ENCODE peak calls at places on chromosomes 4 and X, in four cellular contexts. One of them, this sample, is unnamed.

GRCh38 chrX:69615779-69616519 is at the start of gene EDA:
- DNase-seq in naive thymus-derived CD4-positive, alpha-beta T cell: peak
- DNase-seq in choroid plexus epithelial cell: peak
- DNase-seq in body of pancreas: peak
- DNase-seq in this sample: peak

GRCh38 chr4:176376032-176376614 is 56.4 kb downstream of the SPCS3 start:
- DNase-seq in body of pancreas: no peak
- DNase-seq in choroid plexus epithelial cell: peak
- DNase-seq in naive thymus-derived CD4-positive, alpha-beta T cell: no peak
- DNase-seq in this sample: peak

GRCh38 chr4:80989921-80990544 is 40.5 kb upstream of the BMP3 start:
- DNase-seq in naive thymus-derived CD4-positive, alpha-beta T cell: peak
- DNase-seq in choroid plexus epithelial cell: peak
- DNase-seq in body of pancreas: no peak
- DNase-seq in this sample: peak

GRCh38 chr4:123547818-123548200 is 151.2 kb downstream of the SPRY1 start:
- DNase-seq in naive thymus-derived CD4-positive, alpha-beta T cell: no peak
- DNase-seq in choroid plexus epithelial cell: no peak
- DNase-seq in body of pancreas: no peak
- DNase-seq in this sample: no peak

GRCh38 chrX:130100180-130100579 is 10.1 kb downstream of the ELF4 start:
- DNase-seq in naive thymus-derived CD4-positive, alpha-beta T cell: no peak
- DNase-seq in choroid plexus epithelial cell: peak
- DNase-seq in body of pancreas: no peak
- DNase-seq in this sample: no peak

GRCh38 chr4:20529681-20530080 is 170.6 kb upstream of the PACRGL start:
- DNase-seq in body of pancreas: no peak
- DNase-seq in choroid plexus epithelial cell: no peak
- DNase-seq in naive thymus-derived CD4-positive, alpha-beta T cell: no peak
- DNase-seq in this sample: no peak

GRCh38 chr4:130808492-130808891 is 1712.5 kb downstream of the C4orf33 start:
- DNase-seq in naive thymus-derived CD4-positive, alpha-beta T cell: no peak
- DNase-seq in body of pancreas: no peak
- DNase-seq in choroid plexus epithelial cell: peak
- DNase-seq in this sample: peak

GRCh38 chr4:141851246-141851891 is 215.0 kb downstream of the IL15 start:
- DNase-seq in naive thymus-derived CD4-positive, alpha-beta T cell: no peak
- DNase-seq in body of pancreas: no peak
- DNase-seq in choroid plexus epithelial cell: peak
- DNase-seq in this sample: no peak

GRCh38 chr4:75289843-75290616 is 224.2 kb downstream of the RCHY1 start:
- DNase-seq in choroid plexus epithelial cell: no peak
- DNase-seq in naive thymus-derived CD4-positive, alpha-beta T cell: no peak
- DNase-seq in body of pancreas: peak
- DNase-seq in this sample: peak

GRCh38 chr4:108959497-108959896 is 196.6 kb upstream of the ETNPPL start:
- DNase-seq in naive thymus-derived CD4-positive, alpha-beta T cell: no peak
- DNase-seq in body of pancreas: no peak
- DNase-seq in choroid plexus epithelial cell: peak
- DNase-seq in this sample: no peak

GRCh38 chrX:41600266-41600665 is 88.5 kb upstream of the GPR34 start:
- DNase-seq in naive thymus-derived CD4-positive, alpha-beta T cell: no peak
- DNase-seq in choroid plexus epithelial cell: peak
- DNase-seq in body of pancreas: no peak
- DNase-seq in this sample: no peak

GRCh38 chrX:2583194-2584162 is 82.7 kb upstream of the DHRSX start:
- DNase-seq in body of pancreas: no peak
- DNase-seq in naive thymus-derived CD4-positive, alpha-beta T cell: no peak
- DNase-seq in choroid plexus epithelial cell: no peak
- DNase-seq in this sample: no peak

GRCh38 chr4:136106753-136107152 is 1425.5 kb downstream of the PCDH18 start:
- DNase-seq in body of pancreas: no peak
- DNase-seq in naive thymus-derived CD4-positive, alpha-beta T cell: no peak
- DNase-seq in choroid plexus epithelial cell: no peak
- DNase-seq in this sample: no peak

GRCh38 chrX:21675931-21676330 is 17.8 kb upstream of the KLHL34 start:
- DNase-seq in body of pancreas: no peak
- DNase-seq in naive thymus-derived CD4-positive, alpha-beta T cell: no peak
- DNase-seq in choroid plexus epithelial cell: no peak
- DNase-seq in this sample: no peak

GRCh38 chr4:169315530-169316306 is 45.0 kb upstream of the SH3RF1 start:
- DNase-seq in choroid plexus epithelial cell: peak
- DNase-seq in naive thymus-derived CD4-positive, alpha-beta T cell: no peak
- DNase-seq in body of pancreas: no peak
- DNase-seq in this sample: no peak

GRCh38 chr4:156971623-156972369 is at the start of gene PDGFC:
- DNase-seq in naive thymus-derived CD4-positive, alpha-beta T cell: peak
- DNase-seq in body of pancreas: peak
- DNase-seq in choroid plexus epithelial cell: peak
- DNase-seq in this sample: no peak

GRCh38 chr4:146477054-146477453 is 44.7 kb downstream of the SLC10A7 start:
- DNase-seq in choroid plexus epithelial cell: peak
- DNase-seq in body of pancreas: no peak
- DNase-seq in naive thymus-derived CD4-positive, alpha-beta T cell: no peak
- DNase-seq in this sample: no peak

GRCh38 chrX:132216283-132216682 is 3.0 kb downstream of the RAP2C start:
- DNase-seq in body of pancreas: no peak
- DNase-seq in choroid plexus epithelial cell: no peak
- DNase-seq in naive thymus-derived CD4-positive, alpha-beta T cell: no peak
- DNase-seq in this sample: no peak

GRCh38 chrX:38066934-38067333 is 60.6 kb downstream of the SYTL5 start:
- DNase-seq in body of pancreas: no peak
- DNase-seq in naive thymus-derived CD4-positive, alpha-beta T cell: no peak
- DNase-seq in choroid plexus epithelial cell: no peak
- DNase-seq in this sample: no peak

GRCh38 chr4:185656467-185656890 is 121.2 kb upstream of the PDLIM3 start:
- DNase-seq in choroid plexus epithelial cell: peak
- DNase-seq in naive thymus-derived CD4-positive, alpha-beta T cell: no peak
- DNase-seq in body of pancreas: peak
- DNase-seq in this sample: no peak

GRCh38 chr4:176277162-176277904 is 8.3 kb upstream of the ASB5 start:
- DNase-seq in naive thymus-derived CD4-positive, alpha-beta T cell: no peak
- DNase-seq in body of pancreas: peak
- DNase-seq in choroid plexus epithelial cell: peak
- DNase-seq in this sample: peak

GRCh38 chr4:25184056-25184455 is 23.8 kb upstream of the SEPSECS start:
- DNase-seq in choroid plexus epithelial cell: no peak
- DNase-seq in body of pancreas: no peak
- DNase-seq in naive thymus-derived CD4-positive, alpha-beta T cell: no peak
- DNase-seq in this sample: peak

GRCh38 chr4:140103676-140104075 is 50.3 kb downstream of the MAML3 start:
- DNase-seq in naive thymus-derived CD4-positive, alpha-beta T cell: no peak
- DNase-seq in choroid plexus epithelial cell: peak
- DNase-seq in body of pancreas: no peak
- DNase-seq in this sample: no peak

GRCh38 chr4:1058198-1058996 is 47.0 kb downstream of the FGFRL1 start:
- DNase-seq in naive thymus-derived CD4-positive, alpha-beta T cell: no peak
- DNase-seq in choroid plexus epithelial cell: no peak
- DNase-seq in body of pancreas: no peak
- DNase-seq in this sample: no peak

GRCh38 chr4:8834681-8835220 is 36.9 kb downstream of the HMX1 start:
- DNase-seq in naive thymus-derived CD4-positive, alpha-beta T cell: no peak
- DNase-seq in body of pancreas: no peak
- DNase-seq in choroid plexus epithelial cell: no peak
- DNase-seq in this sample: no peak

GRCh38 chr4:113384600-113384999 is 335.1 kb downstream of the ANK2 start:
- DNase-seq in choroid plexus epithelial cell: peak
- DNase-seq in naive thymus-derived CD4-positive, alpha-beta T cell: no peak
- DNase-seq in body of pancreas: no peak
- DNase-seq in this sample: no peak

GRCh38 chr4:105147226-105148151 is 813 bp downstream of the TET2 start:
- DNase-seq in body of pancreas: peak
- DNase-seq in naive thymus-derived CD4-positive, alpha-beta T cell: peak
- DNase-seq in choroid plexus epithelial cell: peak
- DNase-seq in this sample: peak

GRCh38 chr4:77538574-77539157 is 67.0 kb upstream of the CXCL13 start:
- DNase-seq in naive thymus-derived CD4-positive, alpha-beta T cell: no peak
- DNase-seq in body of pancreas: peak
- DNase-seq in choroid plexus epithelial cell: peak
- DNase-seq in this sample: no peak

GRCh38 chrX:77434949-77435348 is 12.2 kb upstream of the FGF16 start:
- DNase-seq in choroid plexus epithelial cell: no peak
- DNase-seq in body of pancreas: no peak
- DNase-seq in naive thymus-derived CD4-positive, alpha-beta T cell: no peak
- DNase-seq in this sample: no peak

GRCh38 chrX:118847676-118848075 is 24.1 kb downstream of the ZCCHC12 start:
- DNase-seq in choroid plexus epithelial cell: peak
- DNase-seq in naive thymus-derived CD4-positive, alpha-beta T cell: peak
- DNase-seq in body of pancreas: no peak
- DNase-seq in this sample: peak

GRCh38 chr4:76611164-76611563 is 176.1 kb downstream of the SHROOM3 start:
- DNase-seq in naive thymus-derived CD4-positive, alpha-beta T cell: no peak
- DNase-seq in choroid plexus epithelial cell: peak
- DNase-seq in body of pancreas: no peak
- DNase-seq in this sample: no peak

GRCh38 chrX:105471597-105471996 is 251.1 kb upstream of the TEX13A start:
- DNase-seq in body of pancreas: no peak
- DNase-seq in choroid plexus epithelial cell: no peak
- DNase-seq in naive thymus-derived CD4-positive, alpha-beta T cell: no peak
- DNase-seq in this sample: no peak

GRCh38 chr4:73197220-73197619 is 61.4 kb downstream of the ANKRD17 start:
- DNase-seq in body of pancreas: no peak
- DNase-seq in naive thymus-derived CD4-positive, alpha-beta T cell: no peak
- DNase-seq in choroid plexus epithelial cell: peak
- DNase-seq in this sample: no peak

GRCh38 chrX:31266172-31267076 is 194.6 kb upstream of the FTHL17 start:
- DNase-seq in choroid plexus epithelial cell: peak
- DNase-seq in body of pancreas: peak
- DNase-seq in naive thymus-derived CD4-positive, alpha-beta T cell: no peak
- DNase-seq in this sample: no peak

GRCh38 chrX:372856-373640 is 13.7 kb downstream of the PPP2R3B start:
- DNase-seq in choroid plexus epithelial cell: peak
- DNase-seq in naive thymus-derived CD4-positive, alpha-beta T cell: no peak
- DNase-seq in body of pancreas: no peak
- DNase-seq in this sample: no peak
- H3K4me3 ChIP-seq in choroid plexus epithelial cell: peak
- H3K4me3 ChIP-seq in naive thymus-derived CD4-positive, alpha-beta T cell: no peak
- H3K4me3 ChIP-seq in body of pancreas: no peak
- H3K4me3 ChIP-seq in this sample: no peak

GRCh38 chr4:144562019-144562740 is 83.8 kb upstream of the HHIP start:
- DNase-seq in body of pancreas: no peak
- DNase-seq in choroid plexus epithelial cell: no peak
- DNase-seq in naive thymus-derived CD4-positive, alpha-beta T cell: no peak
- DNase-seq in this sample: peak

GRCh38 chr4:144565558-144566195 is 80.3 kb upstream of the HHIP start:
- DNase-seq in body of pancreas: no peak
- DNase-seq in choroid plexus epithelial cell: peak
- DNase-seq in naive thymus-derived CD4-positive, alpha-beta T cell: no peak
- DNase-seq in this sample: no peak

DNA sequence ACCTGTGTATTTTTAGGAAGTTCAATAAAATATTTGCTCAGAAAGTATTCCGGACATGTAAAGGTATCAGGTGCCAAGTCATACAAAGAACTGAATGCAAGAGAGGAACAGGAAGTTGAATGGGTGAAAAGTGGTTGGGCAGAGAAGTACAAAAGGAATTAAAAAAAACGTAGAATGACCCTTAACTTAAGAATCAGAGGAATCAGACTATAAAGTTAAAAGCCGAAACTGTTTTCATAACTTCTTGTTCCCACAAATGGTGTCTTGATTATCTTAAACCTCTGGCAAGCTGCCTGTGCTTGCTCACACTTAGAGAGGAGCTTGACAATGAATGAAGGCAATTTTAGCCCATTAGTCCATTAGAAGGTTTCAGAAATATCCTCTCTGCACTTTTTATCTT is 81.6 kb upstream of the HHIP start:
- DNase-seq in naive thymus-derived CD4-positive, alpha-beta T cell: no peak
- DNase-seq in body of pancreas: no peak
- DNase-seq in choroid plexus epithelial cell: peak
- DNase-seq in this sample: no peak
- H3K4me3 ChIP-seq in naive thymus-derived CD4-positive, alpha-beta T cell: no peak
- H3K4me3 ChIP-seq in body of pancreas: no peak
- H3K4me3 ChIP-seq in choroid plexus epithelial cell: no peak
- H3K4me3 ChIP-seq in this sample: no peak

GRCh38 chr4:148023782-148024181 is 291.9 kb downstream of the ARHGAP10 start:
- DNase-seq in choroid plexus epithelial cell: no peak
- DNase-seq in body of pancreas: no peak
- DNase-seq in naive thymus-derived CD4-positive, alpha-beta T cell: no peak
- DNase-seq in this sample: no peak
- H3K4me3 ChIP-seq in choroid plexus epithelial cell: no peak
- H3K4me3 ChIP-seq in body of pancreas: no peak
- H3K4me3 ChIP-seq in naive thymus-derived CD4-positive, alpha-beta T cell: no peak
- H3K4me3 ChIP-seq in this sample: no peak

GRCh38 chr4:95093460-95093859 is 335.7 kb downstream of the BMPR1B start:
- DNase-seq in choroid plexus epithelial cell: no peak
- DNase-seq in body of pancreas: no peak
- DNase-seq in naive thymus-derived CD4-positive, alpha-beta T cell: no peak
- DNase-seq in this sample: no peak

GRCh38 chr4:95095352-95095974 is 337.7 kb downstream of the BMPR1B start:
- DNase-seq in body of pancreas: no peak
- DNase-seq in naive thymus-derived CD4-positive, alpha-beta T cell: no peak
- DNase-seq in choroid plexus epithelial cell: peak
- DNase-seq in this sample: no peak

GRCh38 chr4:95092762-95093161 is 335.0 kb downstream of the BMPR1B start:
- DNase-seq in body of pancreas: no peak
- DNase-seq in naive thymus-derived CD4-positive, alpha-beta T cell: no peak
- DNase-seq in choroid plexus epithelial cell: no peak
- DNase-seq in this sample: no peak

GRCh38 chr4:95091272-95091671 is 333.5 kb downstream of the BMPR1B start:
- DNase-seq in choroid plexus epithelial cell: peak
- DNase-seq in body of pancreas: no peak
- DNase-seq in naive thymus-derived CD4-positive, alpha-beta T cell: no peak
- DNase-seq in this sample: no peak

DNA sequence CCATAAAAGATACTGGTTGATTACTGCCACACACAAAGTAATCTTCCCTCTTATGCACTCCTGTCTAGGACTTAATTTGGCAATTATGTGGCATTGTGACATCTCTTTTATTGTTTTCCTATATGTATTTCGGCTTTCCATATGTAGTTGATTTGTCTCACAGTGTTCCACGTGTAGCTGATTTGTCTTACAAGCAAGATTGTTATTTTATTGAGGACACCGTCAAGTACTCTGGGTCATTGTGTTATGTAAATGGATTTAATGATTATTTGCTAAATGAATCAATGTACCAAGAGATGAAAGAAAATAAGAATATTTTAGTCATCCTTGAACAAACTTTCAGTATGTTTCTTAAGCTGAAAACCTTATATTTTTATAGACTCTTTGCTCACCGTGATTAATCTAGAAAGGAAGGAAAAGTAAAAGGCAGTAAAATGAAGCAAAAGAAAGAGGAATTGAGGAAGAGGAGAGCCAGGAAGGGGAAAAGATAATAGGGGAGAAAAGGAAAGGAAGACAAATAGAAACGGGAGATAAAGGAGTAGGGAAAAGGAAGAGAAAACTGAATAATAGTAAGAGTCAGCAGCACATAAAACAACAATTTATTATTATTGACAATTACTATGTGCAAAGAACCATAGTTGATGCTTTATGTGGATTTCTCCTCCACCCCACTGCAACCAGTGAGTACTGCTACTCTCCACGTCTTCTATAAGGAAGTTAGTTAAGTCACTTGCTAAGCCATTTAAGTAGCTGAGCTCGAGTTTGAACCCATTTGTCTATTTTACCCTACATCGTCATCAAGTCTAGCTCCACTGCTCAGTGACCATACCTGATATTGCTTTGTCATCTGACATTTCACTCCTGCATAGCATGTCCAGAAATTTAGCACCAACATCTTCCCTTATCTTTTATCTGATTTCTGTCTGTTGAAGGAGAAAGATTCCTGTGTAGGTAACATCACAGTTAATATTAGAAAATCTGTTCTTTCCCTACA is 336.5 kb downstream of the BMPR1B start:
- DNase-seq in choroid plexus epithelial cell: no peak
- DNase-seq in naive thymus-derived CD4-positive, alpha-beta T cell: no peak
- DNase-seq in body of pancreas: no peak
- DNase-seq in this sample: no peak
- H3K4me3 ChIP-seq in choroid plexus epithelial cell: no peak
- H3K4me3 ChIP-seq in naive thymus-derived CD4-positive, alpha-beta T cell: no peak
- H3K4me3 ChIP-seq in body of pancreas: no peak
- H3K4me3 ChIP-seq in this sample: no peak

This sample was measured in Jurkat, Clone E6-1.